ENCODE peak calls at places on chromosome X, in four cellular contexts. J, R, Q and L are unnamed samples. For H3K4me1, the result is how much of the 10 kb centered on the place peaks cover.

GRCh38 chrX:77446029-77446585 is 1.1 kb upstream of the FGF16 start:
- DNase-seq in R (no peak), Q (no peak), J (no peak), L (peak)

GRCh38 chrX:112642349-112642748 is 37.4 kb downstream of the LHFPL1 start:
- DNase-seq in R (peak), J (no peak), Q (peak), L (peak)

GRCh38 chrX:136227074-136227473 is 24.1 kb downstream of the MAP7D3 start:
- DNase-seq in Q (no peak), R (no peak), J (no peak), L (no peak)

GRCh38 chrX:117689956-117690355 is 426.7 kb downstream of the KLHL13 start:
- DNase-seq in R (no peak), Q (no peak), J (no peak), L (no peak)

GRCh38 chrX:74251006-74251930 is 52.7 kb upstream of the ZCCHC13 start:
- DNase-seq in J (no peak), Q (no peak), R (no peak), L (no peak)

GRCh38 chrX:40006025-40007017 is 91.4 kb downstream of the BCOR start:
- DNase-seq in R (peak), J (no peak), Q (peak), L (peak)

GRCh38 chrX:64093761-64094160 is 111.7 kb downstream of the AMER1 start:
- DNase-seq in J (no peak), R (no peak), Q (peak), L (peak)

GRCh38 chrX:1578511-1579173 is 12.8 kb upstream of the AKAP17A start:
- DNase-seq in Q (no peak), J (no peak), R (no peak), L (no peak)

GRCh38 chrX:137118136-137118535 is 84.3 kb upstream of the GPR101 start:
- DNase-seq in J (no peak), Q (no peak), R (no peak), L (no peak)

GRCh38 chrX:74434336-74434735 is 13.0 kb downstream of the SLC16A2 start:
- DNase-seq in Q (no peak), R (no peak), J (no peak), L (no peak)

GRCh38 chrX:133776072-133776471 is 209.3 kb downstream of the GPC3 start:
- DNase-seq in R (no peak), J (no peak), Q (peak), L (peak)

GRCh38 chrX:155747520-155747919 is 133.6 kb upstream of the VAMP7 start:
- DNase-seq in Q (no peak), J (no peak), R (peak), L (no peak)

GRCh38 chrX:149510386-149510785 is 5.3 kb upstream of the IDS start:
- DNase-seq in J (no peak), R (no peak), Q (no peak), L (peak)

GRCh38 chrX:21744060-21744459 is 13.9 kb downstream of the SMPX start:
- DNase-seq in R (no peak), J (no peak), Q (no peak), L (no peak)

GRCh38 chrX:118495958-118496762 is 545 bp downstream of the DOCK11 start:
- DNase-seq in R (peak), J (peak), Q (peak), L (peak)

GRCh38 chrX:7266261-7266660 is 118.3 kb upstream of the PUDP start:
- DNase-seq in R (no peak), J (no peak), Q (no peak), L (no peak)

GRCh38 chrX:46628406-46629371 is 55.1 kb downstream of the CHST7 start:
- DNase-seq in J (no peak), Q (no peak), R (peak), L (no peak)

GRCh38 chrX:132900631-132901030 is 57.8 kb downstream of the HS6ST2 start:
- DNase-seq in R (no peak), Q (no peak), J (no peak), L (no peak)

GRCh38 chrX:65488496-65488895 is 46.1 kb downstream of the LAS1L start:
- DNase-seq in J (no peak), R (no peak), Q (no peak), L (no peak)

GRCh38 chrX:50629774-50630173 is 159.1 kb upstream of the DGKK start:
- DNase-seq in Q (no peak), R (no peak), J (no peak), L (no peak)

GRCh38 chrX:64662876-64663275 is 267.6 kb upstream of the MTMR8 start:
- DNase-seq in R (no peak), J (no peak), Q (no peak), L (no peak)

GRCh38 chrX:135112096-135112729 is 8.1 kb downstream of the ETDB start:
- DNase-seq in J (no peak), Q (peak), R (no peak), L (peak)

GRCh38 chrX:152652060-152652459 is 14.4 kb downstream of the GABRQ start:
- DNase-seq in Q (no peak), R (no peak), J (no peak), L (no peak)

GRCh38 chrX:45758738-45759397 is 558.2 kb upstream of the DIPK2B start:
- DNase-seq in R (no peak), J (no peak), Q (no peak), L (no peak)

GRCh38 chrX:8067754-8068469 is 103.2 kb downstream of the VCX2 start:
- DNase-seq in R (no peak), J (no peak), Q (no peak), L (no peak)

GRCh38 chrX:27751976-27752375 is 55.8 kb upstream of the MAGEB10 start:
- DNase-seq in R (no peak), J (no peak), Q (no peak), L (no peak)

GRCh38 chrX:109614951-109615350 is 10.0 kb downstream of the KCNE5 start:
- DNase-seq in Q (no peak), R (no peak), J (no peak), L (no peak)

GRCh38 chrX:38375888-38376287 is 23.5 kb downstream of the OTC start:
- DNase-seq in R (no peak), J (no peak), Q (peak), L (peak)

GRCh38 chrX:48695925-48696300 is 621 bp upstream of the SUV39H1 start:
- DNase-seq in R (no peak), J (no peak), Q (peak), L (peak)

GRCh38 chrX:18146954-18147353 is 73.7 kb downstream of the BEND2 start:
- DNase-seq in Q (no peak), R (no peak), J (no peak), L (peak)

GRCh38 chrX:48703642-48704481 is 7.3 kb downstream of the SUV39H1 start:
- DNase-seq in R (peak), J (no peak), Q (no peak), L (no peak)

GRCh38 chrX:48972214-48973164 is 845 bp upstream of the KCND1 start:
- DNase-seq in Q (peak), R (no peak), J (no peak), L (peak)

GRCh38 chrX:101257448-101258259 is 33.5 kb downstream of the TAF7L start:
- DNase-seq in J (no peak), Q (no peak), R (no peak), L (no peak)

GRCh38 chrX:21975827-21976226 is 35.3 kb downstream of the SMS start:
- DNase-seq in J (no peak), R (no peak), Q (no peak), L (no peak)

GRCh38 chrX:71366674-71367256 is 608 bp downstream of the TAF1 start:
- DNase-seq in J (no peak), R (peak), Q (peak), L (peak)

DNA sequence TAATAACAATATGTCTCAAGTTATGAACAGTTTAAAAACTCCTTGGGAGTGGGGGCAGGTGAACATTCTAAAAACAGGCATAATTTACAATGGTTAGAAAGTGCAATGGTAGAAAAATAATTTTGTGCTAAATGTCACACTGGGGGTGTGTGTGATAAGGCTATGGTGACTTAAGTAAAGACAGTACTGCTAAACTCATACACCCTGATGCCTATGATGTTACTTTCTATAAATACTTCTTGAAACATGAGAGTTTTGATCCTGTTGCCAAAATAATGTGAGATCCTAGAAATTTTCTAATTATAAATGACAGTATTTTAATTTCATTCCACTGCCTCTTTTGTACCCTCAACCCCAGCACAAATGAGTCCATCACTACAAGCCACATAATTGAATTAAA is 144.2 kb downstream of the POLA1 start:
- DNase-seq in R (no peak), J (no peak), Q (no peak), L (no peak)
- H3K4me1 ChIP-seq in R (under half), J (under half), Q (under half), L (under half)

GRCh38 chrX:153971124-153971631 is 440 bp downstream of the HCFC1 start:
- DNase-seq in J (peak), Q (peak), R (peak), L (peak)
- H3K4me1 ChIP-seq in J (under half), Q (half or more), R (half or more), L (under half)

GRCh38 chrX:13933352-13933751 is 96.3 kb downstream of the GEMIN8 start:
- DNase-seq in J (no peak), R (no peak), Q (no peak), L (no peak)

GRCh38 chrX:13936804-13937203 is 92.9 kb downstream of the GEMIN8 start:
- DNase-seq in Q (no peak), R (no peak), J (no peak), L (no peak)

GRCh38 chrX:13934731-13935130 is 95.0 kb downstream of the GEMIN8 start:
- DNase-seq in J (no peak), Q (no peak), R (no peak), L (no peak)

GRCh38 chrX:13932416-13932815 is 97.3 kb downstream of the GEMIN8 start:
- DNase-seq in R (no peak), J (no peak), Q (no peak), L (no peak)

DNA sequence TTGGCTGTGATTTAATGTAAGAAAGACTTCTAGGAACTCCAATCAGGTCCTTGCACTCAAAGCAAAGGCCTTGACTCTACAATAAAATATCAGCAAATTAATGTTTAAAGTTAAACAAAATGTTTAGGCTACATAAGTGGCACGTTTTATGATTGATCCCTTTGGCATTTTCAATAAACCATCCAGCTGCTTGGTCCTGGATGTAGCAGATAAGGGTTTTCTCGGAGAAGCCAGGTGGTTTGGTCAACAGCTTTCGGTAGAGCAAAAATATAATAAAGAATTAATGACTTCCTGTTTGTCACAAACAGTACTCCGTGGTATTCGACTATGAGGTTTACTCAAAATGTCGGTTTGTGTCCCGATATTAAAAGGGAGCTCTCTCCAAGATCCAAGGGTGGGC is 95.8 kb downstream of the GEMIN8 start:
- DNase-seq in Q (no peak), R (no peak), J (no peak), L (no peak)
- H3K4me1 ChIP-seq in Q (under half), R (under half), J (under half), L (under half)

DNA sequence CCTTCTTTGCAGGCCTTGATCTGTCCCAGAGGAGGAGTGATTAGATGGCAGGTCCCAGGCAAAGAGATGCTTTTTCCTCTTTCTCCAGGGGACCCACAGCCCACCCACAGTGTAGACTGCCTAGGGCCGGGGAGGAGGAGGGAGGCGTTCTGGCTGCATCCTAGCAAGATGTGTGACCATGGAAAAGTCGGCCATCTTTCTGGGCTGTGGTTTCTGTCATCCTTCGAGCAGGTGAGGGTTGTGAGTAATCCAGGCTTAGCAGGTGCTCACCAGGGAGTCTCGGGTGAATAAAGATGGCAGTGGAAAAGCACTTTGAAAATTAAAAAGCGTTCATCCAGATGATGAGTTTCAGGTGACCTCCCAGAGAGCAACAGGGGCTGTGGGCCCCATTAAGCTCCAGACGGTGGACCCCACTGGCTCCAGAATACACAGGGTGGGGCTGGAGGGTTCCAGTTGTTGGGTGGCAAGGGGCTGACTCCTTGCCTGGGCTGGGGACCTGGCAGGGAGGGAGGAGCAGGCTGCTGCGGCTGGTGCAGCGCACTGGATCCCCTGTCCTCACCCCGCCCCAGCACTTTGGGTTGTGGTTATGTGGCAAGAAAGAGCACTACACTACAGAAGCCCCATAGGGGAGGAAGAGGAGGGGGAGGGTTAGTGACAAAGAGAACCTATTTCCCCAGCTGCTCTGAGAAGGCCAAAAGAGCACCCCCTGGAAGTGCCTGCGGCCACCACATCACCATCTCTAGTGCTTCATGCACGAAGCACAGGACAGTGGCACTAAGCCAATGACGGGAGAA is 23.7 kb downstream of the ELF4 start:
- DNase-seq in J (peak), Q (no peak), R (no peak), L (no peak)
- H3K4me1 ChIP-seq in J (half or more), Q (under half), R (under half), L (under half)

DNA sequence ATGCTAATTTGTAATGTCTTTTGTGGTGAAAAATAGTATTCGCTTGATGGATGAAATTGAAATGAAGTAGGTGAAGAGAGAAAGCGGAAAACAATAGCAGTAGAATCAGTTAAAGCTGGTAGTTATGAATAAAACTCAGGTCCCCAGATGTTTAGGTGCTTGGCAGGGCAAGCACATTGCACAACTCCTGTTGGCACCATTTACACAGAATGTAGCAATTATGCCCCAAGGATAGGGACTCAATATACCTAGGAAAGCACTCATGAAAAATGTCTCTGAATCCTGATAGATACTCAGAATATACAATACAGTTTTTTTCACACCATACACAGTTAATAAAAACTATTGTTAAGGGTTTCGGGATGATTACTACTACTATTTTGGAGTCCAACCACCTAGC is 26.5 kb upstream of the GRIA3 start:
- DNase-seq in R (no peak), Q (no peak), J (no peak), L (no peak)
- H3K4me1 ChIP-seq in R (under half), Q (under half), J (under half), L (under half)

DNA sequence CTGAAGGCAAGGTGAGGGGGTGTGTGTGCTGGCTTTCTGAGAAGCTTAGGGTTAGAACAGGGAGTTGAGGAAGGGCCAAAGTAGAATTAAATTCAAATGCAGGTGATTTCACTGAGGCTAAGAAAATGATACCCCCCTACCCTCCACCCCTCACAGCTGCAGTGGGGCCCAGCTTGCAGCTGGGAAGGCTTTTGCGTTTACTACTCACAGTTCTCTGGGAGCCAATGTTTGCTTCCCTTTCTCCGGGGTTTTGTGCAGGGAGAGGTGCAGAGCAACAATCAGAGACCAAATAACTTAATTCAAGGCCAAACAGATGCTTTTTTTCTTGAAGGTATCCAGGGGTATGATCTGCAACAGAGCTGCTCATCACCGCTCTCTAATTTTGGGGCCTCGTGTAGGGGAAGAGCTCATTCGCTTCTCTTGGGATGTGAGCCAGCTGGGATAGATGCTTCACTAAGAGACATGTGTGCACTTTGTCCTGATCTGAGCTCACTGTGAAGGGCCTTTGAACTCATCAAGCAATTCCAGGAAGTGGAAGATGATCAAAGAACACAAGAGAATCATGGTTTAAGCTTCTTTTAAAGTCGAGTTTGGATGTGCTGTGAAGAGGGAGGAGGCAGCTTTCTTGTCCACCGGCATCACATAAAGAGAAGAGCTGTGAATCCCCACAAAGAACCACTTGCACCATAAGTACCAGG is 122.7 kb upstream of the C1GALT1C1 start:
- DNase-seq in Q (no peak), J (no peak), R (no peak), L (no peak)
- H3K4me1 ChIP-seq in Q (under half), J (under half), R (under half), L (under half)

GRCh38 chrX:12985336-12985735 is 10.4 kb downstream of the TMSB4X start:
- DNase-seq in R (no peak), Q (no peak), J (no peak), L (no peak)
- H3K4me1 ChIP-seq in R (under half), Q (under half), J (half or more), L (under half)

DNA sequence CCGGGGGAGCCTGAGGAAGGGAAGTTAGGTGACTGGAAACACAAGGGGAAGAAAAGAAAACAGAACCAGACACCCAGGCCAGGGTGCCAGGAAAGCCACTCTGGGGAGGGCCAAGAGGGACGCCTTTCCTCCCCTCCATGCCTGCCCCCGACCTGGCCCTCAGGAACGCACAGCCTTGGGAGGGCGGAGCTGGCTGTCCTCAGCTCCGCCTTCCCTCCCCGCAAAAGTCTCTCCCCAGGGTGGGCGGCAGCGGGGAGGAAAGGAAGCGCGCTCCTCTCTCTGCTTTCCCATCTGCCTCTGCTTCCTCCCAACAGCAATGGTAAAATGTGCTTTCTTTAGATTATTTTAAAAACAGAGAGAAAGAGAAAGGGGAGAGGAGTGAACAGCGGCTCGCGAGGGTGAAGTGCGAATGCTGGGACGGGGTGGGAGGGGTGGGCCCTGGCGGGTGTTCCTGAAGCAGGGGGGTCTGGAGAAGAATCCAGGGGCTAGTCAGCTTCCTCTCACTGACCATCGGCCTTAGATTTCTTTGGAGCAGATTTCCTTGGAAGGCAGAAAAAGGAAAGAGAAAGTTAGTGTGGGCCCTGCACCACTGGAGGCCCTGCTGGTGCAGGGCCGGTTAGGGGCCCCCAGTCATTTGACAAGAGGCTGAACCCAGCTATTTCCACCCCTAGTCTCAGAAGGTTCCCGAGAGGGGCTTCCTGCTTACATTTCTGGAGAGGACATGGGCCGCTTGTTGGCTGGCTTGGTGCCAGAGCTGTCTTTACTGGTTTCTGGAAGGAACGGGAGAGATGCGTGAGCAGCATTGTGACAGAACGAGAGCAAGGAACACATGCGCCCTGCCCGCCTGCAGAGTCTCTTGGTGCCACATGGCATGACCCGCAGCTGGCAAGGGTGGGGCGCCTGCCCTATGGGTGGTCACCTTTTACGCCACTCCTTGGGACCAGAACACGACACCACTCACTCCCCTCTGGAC is 4.7 kb upstream of the RENBP start:
- DNase-seq in Q (no peak), R (peak), J (no peak), L (peak)
- H3K4me1 ChIP-seq in Q (under half), R (under half), J (under half), L (under half)